ENCODE peak calls at places on chromosomes 7 and 10, in four cellular contexts. One of them, this sample, is unnamed.

GRCh38 chr10:71253981-71254818 is 41.8 kb downstream of the UNC5B start:
- DNase-seq in IMR-90: no peak
- DNase-seq in K562: no peak
- DNase-seq in GM12878: no peak
- DNase-seq in this sample: peak; percentile 28

GRCh38 chr7:134548877-134549276 is at the start of gene AKR1B15:
- DNase-seq in IMR-90: peak; percentile 55
- DNase-seq in K562: no peak
- DNase-seq in GM12878: peak; percentile 62
- DNase-seq in this sample: no peak

GRCh38 chr7:65037740-65038678 is 31.5 kb upstream of the ERV3-1 start:
- DNase-seq in IMR-90: peak; percentile 88
- DNase-seq in K562: peak; percentile 93
- DNase-seq in GM12878: peak; percentile 57
- DNase-seq in this sample: peak; percentile 92

GRCh38 chr7:149027560-149028345 is 552 bp downstream of the PDIA4 start:
- DNase-seq in IMR-90: peak; percentile 41
- DNase-seq in K562: no peak
- DNase-seq in GM12878: no peak
- DNase-seq in this sample: peak; percentile 51

GRCh38 chr10:132840698-132841097 is 54.8 kb upstream of the NKX6-2 start:
- DNase-seq in IMR-90: no peak
- DNase-seq in K562: no peak
- DNase-seq in GM12878: no peak
- DNase-seq in this sample: no peak

GRCh38 chr7:87209295-87209924 is 10.1 kb downstream of the TMEM243 start:
- DNase-seq in IMR-90: no peak
- DNase-seq in K562: no peak
- DNase-seq in GM12878: no peak
- DNase-seq in this sample: no peak

GRCh38 chr7:105906690-105907089 is 30.3 kb upstream of the ATXN7L1 start:
- DNase-seq in IMR-90: peak; percentile 11
- DNase-seq in K562: no peak
- DNase-seq in GM12878: no peak
- DNase-seq in this sample: no peak

GRCh38 chr7:154968336-154969001 is 34.5 kb downstream of the PAXIP1 start:
- DNase-seq in IMR-90: peak; percentile 1
- DNase-seq in K562: no peak
- DNase-seq in GM12878: no peak
- DNase-seq in this sample: no peak

GRCh38 chr10:89275383-89275782 is 23.8 kb upstream of the LIPA start:
- DNase-seq in IMR-90: no peak
- DNase-seq in K562: no peak
- DNase-seq in GM12878: no peak
- DNase-seq in this sample: no peak

GRCh38 chr10:5064656-5065055 is 29.6 kb upstream of the AKR1C3 start:
- DNase-seq in IMR-90: peak; percentile 2
- DNase-seq in K562: no peak
- DNase-seq in GM12878: no peak
- DNase-seq in this sample: no peak

GRCh38 chr10:117241541-117242462 is 888 bp downstream of the SLC18A2 start:
- DNase-seq in IMR-90: no peak
- DNase-seq in K562: peak; percentile 21
- DNase-seq in GM12878: no peak
- DNase-seq in this sample: no peak

GRCh38 chr10:48467669-48468068 is 137.2 kb downstream of the ARHGAP22 start:
- DNase-seq in IMR-90: no peak
- DNase-seq in K562: no peak
- DNase-seq in GM12878: no peak
- DNase-seq in this sample: no peak

GRCh38 chr7:18347170-18347569 is 148.4 kb upstream of the HDAC9 start:
- DNase-seq in IMR-90: no peak
- DNase-seq in K562: no peak
- DNase-seq in GM12878: no peak
- DNase-seq in this sample: no peak

GRCh38 chr7:140610204-140611165 is 30.1 kb downstream of the DENND2A start:
- DNase-seq in IMR-90: peak; percentile 32
- DNase-seq in K562: no peak
- DNase-seq in GM12878: no peak
- DNase-seq in this sample: no peak

DNA sequence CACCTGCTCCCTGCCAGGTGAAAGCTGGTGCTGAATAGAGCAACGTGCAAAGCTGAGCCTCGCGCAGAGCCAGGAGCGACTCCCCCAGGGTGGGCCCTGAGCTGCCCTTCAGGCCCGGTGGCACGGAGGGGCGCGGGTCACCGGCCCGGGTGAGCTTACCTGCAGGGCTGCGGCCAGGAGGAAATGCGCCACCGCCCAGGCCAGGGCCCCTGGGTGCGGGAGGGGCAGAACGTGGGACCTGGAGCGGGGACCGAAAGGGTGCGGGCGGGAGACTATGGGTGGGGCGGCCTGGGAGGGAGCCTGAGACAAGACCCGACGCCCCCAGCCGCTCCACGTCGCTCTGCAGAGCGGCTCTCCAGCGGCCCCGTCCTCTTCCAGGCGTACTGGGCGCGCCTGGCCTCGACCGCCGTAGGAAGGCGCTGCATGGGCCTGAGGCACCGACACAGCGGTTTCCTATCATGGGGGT is 122.1 kb downstream of the BTAF1 start:
- DNase-seq in IMR-90: no peak
- DNase-seq in K562: no peak
- DNase-seq in GM12878: no peak
- DNase-seq in this sample: no peak
- TF ChIP-seq FOS in IMR-90: no peak
- TF ChIP-seq FOS in K562: no peak
- TF ChIP-seq FOS in GM12878: no peak
- TF ChIP-seq FOS in this sample: no peak

GRCh38 chr7:104450861-104451260 is 122.5 kb downstream of the LHFPL3 start:
- DNase-seq in IMR-90: no peak
- DNase-seq in K562: no peak
- DNase-seq in GM12878: no peak
- DNase-seq in this sample: no peak
- H3K4me2 ChIP-seq in IMR-90: no peak overlapping the region
- H3K4me2 ChIP-seq in K562: no peak overlapping the region
- H3K4me2 ChIP-seq in GM12878: no peak overlapping the region
- H3K4me2 ChIP-seq in this sample: no peak overlapping the region

GRCh38 chr7:158053516-158053915 is 534.1 kb downstream of the PTPRN2 start:
- DNase-seq in IMR-90: no peak
- DNase-seq in K562: no peak
- DNase-seq in GM12878: no peak
- DNase-seq in this sample: no peak
- TF ChIP-seq FOS in IMR-90: no peak
- TF ChIP-seq FOS in K562: no peak
- TF ChIP-seq FOS in GM12878: no peak
- TF ChIP-seq FOS in this sample: no peak

DNA sequence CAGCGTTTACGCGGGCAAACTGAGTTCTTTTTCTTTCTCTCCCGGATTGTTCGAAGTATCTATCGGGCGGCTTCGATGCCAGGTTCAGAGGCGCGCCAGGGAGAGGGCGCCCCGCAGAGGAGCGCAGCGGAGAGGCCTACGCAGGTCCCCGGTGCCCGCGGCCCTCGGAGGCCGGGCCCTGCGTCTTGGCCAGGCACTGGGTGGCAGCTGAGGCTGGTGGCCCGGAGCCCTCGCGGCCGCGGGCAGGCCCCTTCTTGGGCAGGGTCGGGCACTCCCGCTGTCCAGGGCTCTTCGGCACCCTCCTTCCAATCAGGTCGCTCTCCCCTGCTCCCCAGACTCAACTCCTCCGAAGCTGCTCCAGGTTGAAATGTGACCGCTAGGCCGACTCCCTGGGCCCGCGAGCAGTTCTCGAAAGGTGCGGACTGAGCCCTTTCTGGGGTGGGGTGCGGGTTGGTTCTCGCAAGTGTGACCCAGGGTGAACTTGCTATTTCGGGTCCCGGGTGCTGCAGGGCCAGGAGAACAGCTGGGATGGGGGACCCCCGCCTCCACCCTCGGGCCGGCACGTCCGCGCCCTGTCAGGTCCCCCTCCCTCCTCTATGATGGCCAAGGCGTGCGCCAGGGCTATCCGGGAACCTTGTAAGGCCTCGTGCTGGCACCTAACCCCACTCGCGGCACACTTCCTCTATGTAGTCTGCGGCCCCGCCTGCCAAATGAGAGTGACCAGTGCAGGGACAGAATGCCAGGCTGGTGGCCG is 13.4 kb upstream of the HOXA13 start:
- DNase-seq in IMR-90: no peak
- DNase-seq in K562: no peak
- DNase-seq in GM12878: no peak
- DNase-seq in this sample: no peak
- H3K4me2 ChIP-seq in IMR-90: no peak overlapping the region
- H3K4me2 ChIP-seq in K562: no peak overlapping the region
- H3K4me2 ChIP-seq in GM12878: no peak overlapping the region
- H3K4me2 ChIP-seq in this sample: peak overlapping the region; percentile 33

DNA sequence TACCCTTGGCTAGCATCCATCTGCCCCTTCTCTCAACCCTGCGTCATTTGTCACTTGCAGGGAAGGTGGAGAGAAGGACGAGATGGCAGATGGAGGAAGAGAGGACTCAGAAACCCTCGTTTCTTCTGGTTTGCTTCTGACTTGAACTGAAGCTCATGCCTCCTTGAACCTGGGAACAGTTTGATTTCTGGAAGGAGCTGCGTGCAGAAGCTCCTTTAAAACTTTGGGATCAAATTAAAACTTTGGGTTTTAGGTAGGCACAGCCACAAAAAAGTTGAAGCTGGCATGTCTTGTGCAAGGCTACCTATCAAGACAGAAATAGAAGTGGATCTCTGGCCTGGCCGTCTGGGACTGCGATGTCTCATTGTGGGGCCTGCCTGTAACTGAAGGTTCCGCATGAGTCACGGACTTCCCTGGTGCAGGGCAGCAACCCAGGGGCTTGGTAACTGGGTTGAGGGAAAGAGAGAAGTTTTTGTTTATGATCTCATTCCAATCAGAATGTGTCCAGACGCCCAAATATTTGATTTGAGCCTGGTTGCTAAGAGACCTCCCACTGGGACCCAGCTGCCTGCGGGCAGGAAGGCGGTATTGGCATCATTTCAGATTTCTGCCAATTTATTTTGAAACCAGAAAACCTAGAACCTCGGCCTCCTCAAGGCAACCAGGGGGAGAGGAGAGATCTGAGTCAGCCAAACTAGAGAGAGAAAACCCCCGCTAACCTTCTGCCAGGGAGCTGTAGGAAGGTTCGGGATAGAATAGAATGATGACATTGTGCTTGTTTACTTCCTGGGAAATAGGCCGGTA is 15.8 kb upstream of the CAMK1D start:
- DNase-seq in IMR-90: peak; percentile 97
- DNase-seq in K562: no peak
- DNase-seq in GM12878: no peak
- DNase-seq in this sample: no peak
- TF ChIP-seq FOS in IMR-90: peak; percentile 92
- TF ChIP-seq FOS in K562: no peak
- TF ChIP-seq FOS in GM12878: no peak
- TF ChIP-seq FOS in this sample: no peak

DNA sequence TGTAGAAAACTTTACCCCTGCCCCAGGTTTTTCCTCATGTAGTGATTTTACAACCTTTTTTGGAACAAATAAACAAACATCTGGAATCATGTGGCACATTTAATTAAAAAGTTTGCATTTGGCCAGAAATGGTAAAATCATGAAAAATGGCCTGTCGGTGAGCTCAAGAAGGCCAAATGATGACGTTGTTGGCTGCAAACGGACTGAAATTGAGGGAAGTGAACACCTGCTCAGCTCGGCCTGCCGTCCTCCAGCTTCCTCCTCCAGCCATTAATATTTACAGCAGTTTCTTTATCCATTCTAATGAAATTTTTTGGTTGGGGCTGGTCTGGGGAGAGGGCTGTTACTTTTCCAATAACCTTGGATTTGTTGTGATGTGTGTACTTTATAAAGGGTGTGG is 902.9 kb downstream of the LRMDA start:
- DNase-seq in IMR-90: no peak
- DNase-seq in K562: no peak
- DNase-seq in GM12878: no peak
- DNase-seq in this sample: no peak
- H3K4me2 ChIP-seq in IMR-90: no peak overlapping the region
- H3K4me2 ChIP-seq in K562: no peak overlapping the region
- H3K4me2 ChIP-seq in GM12878: no peak overlapping the region
- H3K4me2 ChIP-seq in this sample: no peak overlapping the region

DNA sequence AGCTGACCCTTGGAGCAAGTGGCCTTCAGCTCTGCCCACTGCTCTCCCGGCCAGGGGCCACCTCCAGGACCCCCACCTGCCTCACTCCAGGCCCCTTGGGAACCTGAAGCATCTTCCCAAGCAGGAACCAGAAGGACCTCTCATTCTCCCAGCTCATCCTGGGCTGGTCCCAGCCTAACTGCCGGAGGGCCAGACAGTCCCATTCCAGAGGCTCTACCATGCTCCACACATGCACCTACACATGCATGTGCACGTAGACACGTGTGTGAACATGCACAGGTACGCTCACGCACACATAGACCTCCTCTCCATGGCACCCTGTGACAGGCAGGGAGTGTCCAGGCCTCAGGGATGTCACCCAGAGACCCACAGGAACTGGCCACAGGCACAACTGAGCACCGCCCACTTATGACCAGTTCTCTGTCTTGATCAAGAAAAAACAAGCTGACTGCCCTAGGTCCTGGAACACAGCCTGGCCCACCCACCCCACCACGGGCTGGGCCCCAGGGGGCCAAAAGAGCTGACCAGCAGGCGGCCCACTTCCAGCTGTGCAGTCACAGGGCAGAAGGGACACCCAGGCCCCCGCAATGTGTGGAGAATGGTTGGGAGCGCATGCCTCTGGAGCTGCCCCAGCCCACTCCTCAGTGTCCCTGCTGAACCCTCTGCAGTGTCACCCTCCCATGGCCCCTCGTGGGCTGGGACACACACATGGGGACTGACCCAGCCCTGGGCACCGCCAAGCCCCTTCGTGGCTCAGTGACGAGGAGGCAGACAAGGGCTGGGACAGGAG is 43.4 kb downstream of the CAMK2B start:
- DNase-seq in IMR-90: no peak
- DNase-seq in K562: no peak
- DNase-seq in GM12878: no peak
- DNase-seq in this sample: no peak
- TF ChIP-seq FOS in IMR-90: no peak
- TF ChIP-seq FOS in K562: no peak
- TF ChIP-seq FOS in GM12878: no peak
- TF ChIP-seq FOS in this sample: no peak

GRCh38 chr7:41731486-41732278 is 28.8 kb upstream of the INHBA start:
- DNase-seq in IMR-90: no peak
- DNase-seq in K562: no peak
- DNase-seq in GM12878: peak; percentile 66
- DNase-seq in this sample: peak; percentile 8

GRCh38 chr7:41730668-41731067 is 27.8 kb upstream of the INHBA start:
- DNase-seq in IMR-90: peak; percentile 11
- DNase-seq in K562: no peak
- DNase-seq in GM12878: no peak
- DNase-seq in this sample: no peak

GRCh38 chr7:41733063-41733398 is 30.1 kb upstream of the INHBA start:
- DNase-seq in IMR-90: peak; percentile 47
- DNase-seq in K562: no peak
- DNase-seq in GM12878: no peak
- DNase-seq in this sample: peak; percentile 62

GRCh38 chr7:41732279-41733062 is 29.6 kb upstream of the INHBA start:
- DNase-seq in IMR-90: peak; percentile 33
- DNase-seq in K562: no peak
- DNase-seq in GM12878: no peak
- DNase-seq in this sample: peak; percentile 33
- H3K4me2 ChIP-seq in IMR-90: no peak overlapping the region
- H3K4me2 ChIP-seq in K562: no peak overlapping the region
- H3K4me2 ChIP-seq in GM12878: no peak overlapping the region
- H3K4me2 ChIP-seq in this sample: no peak overlapping the region